ENCODE peak calls at places on chromosomes 4 and X, in five cellular contexts. X is GM06990; L is activated CD4-positive, CD25-positive, alpha-beta regulatory T cell; Z is type B pancreatic cell; W is lower lobe of right lung. D is an unnamed sample.

GRCh38 chr4:120009731-120010130 is 56.9 kb downstream of the MAD2L1 start:
- DNase-seq in W (no peak), L (no peak), Z (no peak), X (no peak), D (no peak)

GRCh38 chr4:52560844-52561280 is 98.2 kb downstream of the USP46 start:
- DNase-seq in L (no peak), W (no peak), Z (no peak), X (no peak), D (no peak)

GRCh38 chr4:96483308-96484030 is 643.6 kb downstream of the PDHA2 start:
- DNase-seq in X (no peak), L (no peak), Z (no peak), W (no peak), D (no peak)

GRCh38 chr4:98558366-98558765 is 100.0 kb downstream of the TSPAN5 start:
- DNase-seq in X (no peak), L (no peak), W (no peak), Z (no peak), D (no peak)

GRCh38 chrX:93422693-93423092 is 250.7 kb downstream of the NAP1L3 start:
- DNase-seq in W (no peak), Z (no peak), L (no peak), X (no peak), D (no peak)

GRCh38 chrX:2672084-2672483 is 19.0 kb upstream of the CD99 start:
- DNase-seq in L (no peak), Z (no peak), X (no peak), W (no peak), D (no peak)

GRCh38 chrX:147550217-147550616 is 361.5 kb upstream of the FMR1 start:
- DNase-seq in W (no peak), L (no peak), Z (no peak), X (no peak), D (peak)

GRCh38 chrX:154430504-154430903 is 2.0 kb downstream of the ATP6AP1 start:
- DNase-seq in Z (no peak), W (no peak), L (no peak), X (no peak), D (no peak)

GRCh38 chr4:78553526-78554060 is 2.0 kb downstream of the ANXA3 start:
- DNase-seq in X (no peak), Z (no peak), L (no peak), W (no peak), D (no peak)

GRCh38 chr4:181528570-181529184 is 714.5 kb upstream of the TENM3 start:
- DNase-seq in X (no peak), Z (peak), L (no peak), W (peak), D (peak)

GRCh38 chrX:84259868-84260267 is 71.9 kb upstream of the RPS6KA6 start:
- DNase-seq in L (no peak), Z (no peak), X (no peak), W (no peak), D (no peak)

GRCh38 chrX:153725039-153725831 is 579 bp downstream of the ABCD1 start:
- DNase-seq in L (no peak), W (no peak), X (peak), Z (peak), D (no peak)

D was measured in DND-41.